ENCODE peak calls at places on chromosomes 11 and 22, in five cellular contexts. One of them, this sample, is unnamed.

GRCh38 chr11:36400768-36401455 is 104.8 kb downstream of the PRR5L start:
- DNase-seq in HepG2: no peak
- DNase-seq in cardiac fibroblast: no peak
- DNase-seq in PC-3: no peak
- DNase-seq in left ventricle myocardium inferior: no peak
- DNase-seq in this sample: no peak

GRCh38 chr11:87463486-87464102 is 425.9 kb downstream of the TMEM135 start:
- DNase-seq in HepG2: peak
- DNase-seq in cardiac fibroblast: no peak
- DNase-seq in PC-3: peak
- DNase-seq in left ventricle myocardium inferior: no peak
- DNase-seq in this sample: peak

GRCh38 chr11:70326843-70327242 is 56.4 kb downstream of the PPFIA1 start:
- DNase-seq in HepG2: no peak
- DNase-seq in cardiac fibroblast: no peak
- DNase-seq in PC-3: no peak
- DNase-seq in left ventricle myocardium inferior: no peak
- DNase-seq in this sample: no peak

GRCh38 chr11:27085115-27085514 is 44.5 kb downstream of the BBOX1 start:
- DNase-seq in HepG2: no peak
- DNase-seq in cardiac fibroblast: no peak
- DNase-seq in PC-3: no peak
- DNase-seq in left ventricle myocardium inferior: no peak
- DNase-seq in this sample: peak

GRCh38 chr11:44916797-44917196 is 33.9 kb downstream of the TP53I11 start:
- DNase-seq in HepG2: no peak
- DNase-seq in cardiac fibroblast: no peak
- DNase-seq in PC-3: no peak
- DNase-seq in left ventricle myocardium inferior: no peak
- DNase-seq in this sample: no peak

GRCh38 chr11:88231894-88232482 is 56.7 kb upstream of the RAB38 start:
- DNase-seq in HepG2: peak
- DNase-seq in cardiac fibroblast: peak
- DNase-seq in PC-3: peak
- DNase-seq in left ventricle myocardium inferior: no peak
- DNase-seq in this sample: peak

GRCh38 chr11:130449996-130450419 is 1.6 kb downstream of the ADAMTS15 start:
- DNase-seq in HepG2: no peak
- DNase-seq in cardiac fibroblast: peak
- DNase-seq in PC-3: no peak
- DNase-seq in left ventricle myocardium inferior: peak
- DNase-seq in this sample: peak

GRCh38 chr22:40036591-40037225 is 42.0 kb downstream of the FAM83F start:
- DNase-seq in HepG2: peak
- DNase-seq in cardiac fibroblast: peak
- DNase-seq in PC-3: peak
- DNase-seq in left ventricle myocardium inferior: peak
- DNase-seq in this sample: peak

GRCh38 chr11:13169709-13170108 is 107.9 kb upstream of the BMAL1 start:
- DNase-seq in HepG2: no peak
- DNase-seq in cardiac fibroblast: peak
- DNase-seq in PC-3: peak
- DNase-seq in left ventricle myocardium inferior: no peak
- DNase-seq in this sample: peak

GRCh38 chr11:77879218-77879617 is 58.3 kb downstream of the AAMDC start:
- DNase-seq in HepG2: no peak
- DNase-seq in cardiac fibroblast: peak
- DNase-seq in PC-3: no peak
- DNase-seq in left ventricle myocardium inferior: peak
- DNase-seq in this sample: peak

GRCh38 chr11:29334781-29335140 is 682.1 kb downstream of the KCNA4 start:
- DNase-seq in HepG2: no peak
- DNase-seq in cardiac fibroblast: no peak
- DNase-seq in PC-3: no peak
- DNase-seq in left ventricle myocardium inferior: no peak
- DNase-seq in this sample: no peak

GRCh38 chr22:38707346-38707745 is 1.6 kb downstream of the GTPBP1 start:
- DNase-seq in HepG2: peak
- DNase-seq in cardiac fibroblast: peak
- DNase-seq in PC-3: peak
- DNase-seq in left ventricle myocardium inferior: no peak
- DNase-seq in this sample: peak

GRCh38 chr11:95556342-95557151 is 233.0 kb downstream of the FAM76B start:
- DNase-seq in HepG2: no peak
- DNase-seq in cardiac fibroblast: peak
- DNase-seq in PC-3: no peak
- DNase-seq in left ventricle myocardium inferior: no peak
- DNase-seq in this sample: no peak

GRCh38 chr11:33733978-33734377 is 2.2 kb downstream of the CD59 start:
- DNase-seq in HepG2: no peak
- DNase-seq in cardiac fibroblast: no peak
- DNase-seq in PC-3: no peak
- DNase-seq in left ventricle myocardium inferior: no peak
- DNase-seq in this sample: no peak

GRCh38 chr11:67252831-67253239 is 13.4 kb upstream of the GRK2 start:
- DNase-seq in HepG2: no peak
- DNase-seq in cardiac fibroblast: peak
- DNase-seq in PC-3: peak
- DNase-seq in left ventricle myocardium inferior: no peak
- DNase-seq in this sample: peak

GRCh38 chr11:46247664-46248063 is 29.8 kb upstream of the CREB3L1 start:
- DNase-seq in HepG2: peak
- DNase-seq in cardiac fibroblast: no peak
- DNase-seq in PC-3: peak
- DNase-seq in left ventricle myocardium inferior: no peak
- DNase-seq in this sample: peak

GRCh38 chr11:95283653-95284052 is 52.7 kb upstream of the SESN3 start:
- DNase-seq in HepG2: no peak
- DNase-seq in cardiac fibroblast: peak
- DNase-seq in PC-3: no peak
- DNase-seq in left ventricle myocardium inferior: no peak
- DNase-seq in this sample: peak

GRCh38 chr11:66684635-66685034 is 6.9 kb upstream of the RBM4B start:
- DNase-seq in HepG2: no peak
- DNase-seq in cardiac fibroblast: no peak
- DNase-seq in PC-3: no peak
- DNase-seq in left ventricle myocardium inferior: no peak
- DNase-seq in this sample: no peak

GRCh38 chr22:50705851-50706351 is 32.1 kb upstream of the ACR start:
- DNase-seq in HepG2: no peak
- DNase-seq in cardiac fibroblast: no peak
- DNase-seq in PC-3: no peak
- DNase-seq in left ventricle myocardium inferior: peak
- DNase-seq in this sample: no peak

GRCh38 chr11:2621919-2622318 is 77.9 kb downstream of the KCNQ1OT1 start:
- DNase-seq in HepG2: no peak
- DNase-seq in cardiac fibroblast: no peak
- DNase-seq in PC-3: no peak
- DNase-seq in left ventricle myocardium inferior: no peak
- DNase-seq in this sample: no peak

GRCh38 chr11:2419638-2420501 is 19.3 kb downstream of the TSSC4 start:
- DNase-seq in HepG2: peak
- DNase-seq in cardiac fibroblast: peak
- DNase-seq in PC-3: peak
- DNase-seq in left ventricle myocardium inferior: peak
- DNase-seq in this sample: peak

GRCh38 chr11:131408011-131408640 is 37.7 kb downstream of the NTM start:
- DNase-seq in HepG2: peak
- DNase-seq in cardiac fibroblast: peak
- DNase-seq in PC-3: peak
- DNase-seq in left ventricle myocardium inferior: peak
- DNase-seq in this sample: peak

GRCh38 chr11:882593-882992 is 28.0 kb downstream of the CHID1 start:
- DNase-seq in HepG2: no peak
- DNase-seq in cardiac fibroblast: no peak
- DNase-seq in PC-3: no peak
- DNase-seq in left ventricle myocardium inferior: no peak
- DNase-seq in this sample: no peak

GRCh38 chr22:43798492-43798891 is 13.6 kb downstream of the EFCAB6 start:
- DNase-seq in HepG2: no peak
- DNase-seq in cardiac fibroblast: no peak
- DNase-seq in PC-3: no peak
- DNase-seq in left ventricle myocardium inferior: no peak
- DNase-seq in this sample: no peak

GRCh38 chr22:37146507-37147180 is 3.1 kb downstream of the IL2RB start:
- DNase-seq in HepG2: no peak
- DNase-seq in cardiac fibroblast: no peak
- DNase-seq in PC-3: no peak
- DNase-seq in left ventricle myocardium inferior: no peak
- DNase-seq in this sample: no peak

GRCh38 chr11:114774599-114775365 is 96.5 kb downstream of the NXPE2 start:
- DNase-seq in HepG2: peak
- DNase-seq in cardiac fibroblast: peak
- DNase-seq in PC-3: peak
- DNase-seq in left ventricle myocardium inferior: no peak
- DNase-seq in this sample: peak

GRCh38 chr22:29060251-29060650 is 1.4 kb downstream of the C22orf31 start:
- DNase-seq in HepG2: no peak
- DNase-seq in cardiac fibroblast: no peak
- DNase-seq in PC-3: no peak
- DNase-seq in left ventricle myocardium inferior: no peak
- DNase-seq in this sample: no peak

GRCh38 chr11:107928046-107928766 is at the start of gene RAB39A:
- DNase-seq in HepG2: peak
- DNase-seq in cardiac fibroblast: peak
- DNase-seq in PC-3: peak
- DNase-seq in left ventricle myocardium inferior: peak
- DNase-seq in this sample: peak

GRCh38 chr11:107929611-107930200 is 1.5 kb downstream of the RAB39A start:
- DNase-seq in HepG2: no peak
- DNase-seq in cardiac fibroblast: no peak
- DNase-seq in PC-3: no peak
- DNase-seq in left ventricle myocardium inferior: no peak
- DNase-seq in this sample: no peak

GRCh38 chr11:107924306-107924705 is 3.9 kb upstream of the RAB39A start:
- DNase-seq in HepG2: no peak
- DNase-seq in cardiac fibroblast: no peak
- DNase-seq in PC-3: no peak
- DNase-seq in left ventricle myocardium inferior: no peak
- DNase-seq in this sample: no peak

GRCh38 chr11:107928767-107929507 is 689 bp downstream of the RAB39A start:
- DNase-seq in HepG2: no peak
- DNase-seq in cardiac fibroblast: no peak
- DNase-seq in PC-3: no peak
- DNase-seq in left ventricle myocardium inferior: peak
- DNase-seq in this sample: no peak

DNA sequence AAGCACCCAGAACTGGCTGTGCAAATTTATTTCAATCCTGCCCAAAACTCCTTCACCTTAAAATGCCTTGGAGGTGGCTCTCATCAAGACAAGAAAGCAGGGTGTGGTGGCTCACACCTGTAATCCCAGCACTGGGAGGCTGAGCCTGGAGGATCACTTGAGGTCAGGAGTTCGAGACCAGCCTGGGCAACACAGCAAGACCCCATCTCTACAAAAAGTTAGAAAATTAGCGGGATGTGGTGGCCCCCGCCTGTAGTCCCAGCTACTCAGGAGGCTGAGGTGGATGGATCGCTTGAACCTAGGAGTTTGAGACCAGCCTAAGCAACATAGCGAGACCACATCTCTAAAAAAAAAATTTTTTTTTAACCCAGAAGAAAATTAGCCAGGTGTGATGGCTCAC is 689 bp upstream of the RAB39A start:
- DNase-seq in HepG2: no peak
- DNase-seq in cardiac fibroblast: no peak
- DNase-seq in PC-3: no peak
- DNase-seq in left ventricle myocardium inferior: no peak
- DNase-seq in this sample: no peak
- H3K4me3 ChIP-seq in HepG2: no peak
- H3K4me3 ChIP-seq in cardiac fibroblast: peak
- H3K4me3 ChIP-seq in PC-3: peak
- H3K4me3 ChIP-seq in left ventricle myocardium inferior: peak
- H3K4me3 ChIP-seq in this sample: peak

DNA sequence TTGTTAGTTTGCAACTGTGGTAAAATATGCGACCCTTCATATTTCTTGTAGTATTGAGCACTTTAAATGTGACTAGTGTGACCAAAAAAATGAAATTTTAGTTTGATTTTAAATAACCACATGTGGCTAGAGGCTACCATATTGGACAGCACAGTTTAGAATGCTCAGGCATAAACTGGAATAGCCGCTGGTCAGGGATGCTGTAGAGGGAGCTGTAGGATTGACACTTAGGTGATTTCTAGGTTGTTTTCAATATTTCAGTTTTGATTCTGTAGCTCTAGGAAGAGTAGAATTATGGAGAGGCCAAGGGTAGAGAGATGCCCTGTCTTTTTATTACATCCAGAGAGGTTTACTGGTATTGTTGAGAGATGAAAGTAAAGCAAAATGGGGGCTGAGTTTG is 10.8 kb upstream of the VSIG10L2 start:
- DNase-seq in HepG2: no peak
- DNase-seq in cardiac fibroblast: no peak
- DNase-seq in PC-3: peak
- DNase-seq in left ventricle myocardium inferior: no peak
- DNase-seq in this sample: no peak
- TF ChIP-seq CTCF in HepG2: peak
- TF ChIP-seq CTCF in cardiac fibroblast: no peak
- TF ChIP-seq CTCF in PC-3: peak
- TF ChIP-seq CTCF in left ventricle myocardium inferior: no peak
- TF ChIP-seq CTCF in this sample: peak

DNA sequence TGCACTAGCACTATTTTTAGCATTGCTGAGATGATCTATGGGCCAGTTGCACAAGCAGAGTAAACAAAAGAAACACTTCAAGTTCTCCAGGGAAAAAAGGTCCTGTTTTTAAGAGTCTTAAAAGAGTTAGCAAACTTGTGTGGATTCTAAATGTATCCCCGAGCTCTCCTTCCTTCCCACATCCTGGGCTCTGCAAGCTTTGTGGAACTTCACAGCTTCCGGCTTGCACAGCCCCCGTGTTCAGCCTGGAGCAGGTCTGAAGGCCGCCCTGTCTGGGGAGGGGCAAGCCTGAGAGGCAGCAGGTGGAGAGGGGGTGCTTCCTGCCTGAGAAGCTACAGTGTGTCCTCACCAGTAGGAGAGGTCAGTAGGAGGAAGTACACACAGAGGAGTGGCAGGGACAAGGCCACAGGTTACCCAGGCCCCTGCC is 35.1 kb upstream of the SUSD2 start:
- DNase-seq in HepG2: peak
- DNase-seq in cardiac fibroblast: peak
- DNase-seq in PC-3: peak
- DNase-seq in left ventricle myocardium inferior: no peak
- DNase-seq in this sample: peak
- H3K4me3 ChIP-seq in HepG2: no peak
- H3K4me3 ChIP-seq in cardiac fibroblast: no peak
- H3K4me3 ChIP-seq in PC-3: peak
- H3K4me3 ChIP-seq in left ventricle myocardium inferior: no peak
- H3K4me3 ChIP-seq in this sample: no peak

GRCh38 chr11:30914143-30914762 is 328.1 kb upstream of the MPPED2 start:
- DNase-seq in HepG2: peak
- DNase-seq in cardiac fibroblast: peak
- DNase-seq in PC-3: peak
- DNase-seq in left ventricle myocardium inferior: peak
- DNase-seq in this sample: peak
- TF ChIP-seq CTCF in HepG2: peak
- TF ChIP-seq CTCF in cardiac fibroblast: peak
- TF ChIP-seq CTCF in PC-3: peak
- TF ChIP-seq CTCF in left ventricle myocardium inferior: peak
- TF ChIP-seq CTCF in this sample: peak